ENCODE peak calls at places on chromosomes 12 and 14, in five cellular contexts. E is neuronal stem cell, B is H9, X is H1, G is trophoblast cell. F is an unnamed sample.

GRCh38 chr14:95515523-95516517 is 630 bp downstream of the SYNE3 start:
- DNase-seq in G (peak; percentile 72), X (no peak), B (peak; percentile 61), E (peak; percentile 44), F (peak; percentile 79)

GRCh38 chr14:22671622-22672021 is 27.5 kb upstream of the OR6J1 start:
- DNase-seq in G (no peak), B (no peak), E (no peak), X (no peak), F (peak; percentile 27)

GRCh38 chr12:93857917-93858513 is 180.8 kb downstream of the CRADD start:
- DNase-seq in X (no peak), G (no peak), E (no peak), B (no peak), F (no peak)

GRCh38 chr12:90234455-90234854 is 525.8 kb upstream of the ATP2B1 start:
- DNase-seq in B (no peak), G (peak; percentile 77), E (no peak), X (no peak), F (peak; percentile 12)

GRCh38 chr12:126668961-126669360 is 1598.0 kb upstream of the TMEM132C start:
- DNase-seq in G (no peak), B (no peak), E (no peak), X (no peak), F (no peak)

GRCh38 chr14:52351191-52351560 is 37.1 kb downstream of the PTGER2 start:
- DNase-seq in G (no peak), B (no peak), E (no peak), X (no peak), F (peak; percentile 73)

GRCh38 chr12:4743046-4743445 is 22.8 kb downstream of the GALNT8 start:
- DNase-seq in X (no peak), E (no peak), G (no peak), B (no peak), F (no peak)

GRCh38 chr12:57836442-57837375 is 9.8 kb downstream of the CTDSP2 start:
- DNase-seq in X (no peak), E (no peak), B (peak; percentile 82), G (no peak), F (peak; percentile 80)

GRCh38 chr14:91745329-91745728 is 13.4 kb upstream of the CATSPERB start:
- DNase-seq in G (no peak), B (no peak), X (no peak), E (no peak), F (no peak)

GRCh38 chr12:63525831-63526230 is 142.5 kb downstream of the DPY19L2 start:
- DNase-seq in X (no peak), G (no peak), E (no peak), B (no peak), F (no peak)

GRCh38 chr12:4526923-4527546 is 11.7 kb upstream of the RAD51AP1 start:
- DNase-seq in X (no peak), E (no peak), G (peak; percentile 49), B (no peak), F (peak; percentile 38)

GRCh38 chr12:16524378-16524777 is 81.6 kb downstream of the LMO3 start:
- DNase-seq in G (peak; percentile 35), X (no peak), E (no peak), B (no peak), F (no peak)

GRCh38 chr14:66972469-66972868 is 216.8 kb upstream of the GARIN2 start:
- DNase-seq in G (no peak), B (no peak), X (no peak), E (no peak), F (no peak)

GRCh38 chr14:57259672-57260071 is 9.0 kb downstream of the EXOC5 start:
- DNase-seq in X (no peak), G (no peak), B (no peak), E (no peak), F (no peak)

GRCh38 chr14:28983279-28983678 is 216.7 kb downstream of the FOXG1 start:
- DNase-seq in E (no peak), G (no peak), B (no peak), X (no peak), F (no peak)

GRCh38 chr12:99259040-99259934 is 388.3 kb upstream of the GARIN6 start:
- DNase-seq in E (no peak), X (no peak), B (no peak), G (peak; percentile 56), F (peak; percentile 12)

DNA sequence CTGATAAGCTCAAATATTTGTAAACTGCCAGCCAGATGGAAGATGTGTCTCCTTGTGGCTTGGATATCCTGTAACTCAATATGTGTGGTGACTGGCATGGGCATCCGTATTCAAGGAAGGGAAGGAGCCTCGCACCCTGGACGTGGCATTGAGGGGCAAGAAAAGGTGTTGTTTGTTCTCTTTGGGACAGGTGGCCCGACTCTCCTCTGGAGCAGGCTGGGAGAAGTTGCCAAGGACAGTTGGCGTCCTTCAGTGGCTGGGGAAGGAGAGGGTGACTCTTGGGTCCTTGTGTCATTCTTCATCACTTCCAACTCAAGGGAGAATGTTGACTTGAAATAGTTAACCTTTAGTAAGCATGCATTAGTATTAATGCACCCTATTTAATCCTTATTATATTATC is 39.6 kb downstream of the CACNA1C start:
- DNase-seq in G (no peak), X (no peak), B (no peak), E (no peak), F (no peak)
- H2BK12ac ChIP-seq in G (no peak overlapping the region), X (no peak overlapping the region), B (no peak overlapping the region), E (no peak overlapping the region), F (no peak overlapping the region)

GRCh38 chr12:19750116-19750644 is 310.9 kb downstream of the AEBP2 start:
- DNase-seq in X (no peak), B (no peak), G (peak; percentile 47), E (no peak), F (peak; percentile 62)
- H3K18ac ChIP-seq in X (no peak overlapping the region), B (no peak overlapping the region), G (no peak overlapping the region), E (no peak overlapping the region), F (no peak overlapping the region)

DNA sequence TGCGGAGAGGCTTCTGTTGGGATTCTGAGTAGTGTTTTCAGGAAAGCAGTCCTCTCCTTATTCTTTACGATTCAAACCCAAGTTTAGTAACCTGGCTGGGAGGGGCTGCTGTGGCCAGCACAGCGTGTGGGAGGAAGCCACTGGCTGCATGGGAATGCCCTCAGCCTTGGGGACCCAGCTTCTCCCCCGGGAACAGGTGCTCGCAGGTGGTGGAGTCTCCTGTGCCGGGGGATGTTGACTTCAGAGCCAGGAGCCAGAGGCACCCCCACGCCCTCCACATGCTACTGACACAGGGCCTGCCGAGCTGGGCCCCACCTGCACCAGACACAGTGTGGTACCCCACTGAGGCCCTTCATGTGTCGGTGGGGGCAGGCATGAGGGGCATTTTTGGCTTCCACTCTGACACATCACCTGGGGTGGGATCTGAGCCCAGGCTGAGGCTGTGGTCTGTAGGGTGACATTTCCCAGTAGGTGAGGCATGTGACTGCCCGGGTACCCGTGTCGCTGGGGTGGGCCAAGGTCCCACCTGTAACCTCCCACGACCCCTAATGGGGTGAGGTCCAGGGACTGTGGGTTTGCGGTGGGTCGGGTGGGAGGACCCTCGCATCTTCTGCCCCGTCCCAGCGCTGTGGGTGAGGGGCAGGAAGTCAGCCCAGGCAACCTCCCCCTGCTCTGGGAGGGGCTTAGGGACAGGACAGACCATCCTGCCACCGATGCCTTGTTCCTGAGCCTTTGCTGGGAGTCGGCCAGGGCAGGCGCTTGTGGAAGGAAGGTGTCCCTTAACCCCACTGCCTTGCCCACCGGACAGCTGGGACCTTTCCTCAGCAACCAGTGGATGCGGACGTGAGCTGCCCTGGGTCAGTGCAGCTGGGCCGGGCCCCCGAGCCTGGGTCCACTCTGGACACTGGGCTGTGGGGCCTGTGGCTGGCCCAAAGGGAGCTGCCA is 26.5 kb downstream of the MTA1 start:
- DNase-seq in X (no peak), E (no peak), G (no peak), B (no peak), F (no peak)
- H2BK12ac ChIP-seq in X (no peak overlapping the region), E (no peak overlapping the region), G (no peak overlapping the region), B (no peak overlapping the region), F (no peak overlapping the region)

DNA sequence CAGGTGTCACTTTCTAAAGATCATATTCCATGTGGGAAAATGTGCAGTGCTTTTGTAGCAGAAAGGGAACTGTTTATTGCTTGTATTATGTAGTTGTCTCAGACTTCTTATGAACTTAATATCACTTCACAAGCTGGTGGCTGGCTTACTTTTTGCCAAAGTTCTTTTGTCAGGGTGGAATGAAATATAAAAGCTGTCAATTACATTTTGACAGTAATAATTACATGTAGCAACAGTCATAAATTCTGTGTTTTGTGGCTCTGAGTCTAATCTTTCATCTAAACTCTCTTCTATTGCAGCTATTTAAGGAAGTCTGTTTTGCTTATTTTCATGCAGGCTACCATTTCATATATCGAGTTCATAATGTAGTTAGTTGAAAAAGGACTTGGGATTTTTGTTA is 106.6 kb downstream of the OTOGL start:
- DNase-seq in E (no peak), B (no peak), X (no peak), G (no peak), F (no peak)
- H3K18ac ChIP-seq in E (no peak overlapping the region), B (no peak overlapping the region), X (no peak overlapping the region), G (no peak overlapping the region), F (no peak overlapping the region)

GRCh38 chr12:2137707-2138106 is 84.9 kb downstream of the CACNA1C start:
- DNase-seq in E (no peak), X (no peak), G (no peak), B (no peak), F (no peak)
- H2BK12ac ChIP-seq in E (no peak overlapping the region), X (no peak overlapping the region), G (no peak overlapping the region), B (no peak overlapping the region), F (no peak overlapping the region)

DNA sequence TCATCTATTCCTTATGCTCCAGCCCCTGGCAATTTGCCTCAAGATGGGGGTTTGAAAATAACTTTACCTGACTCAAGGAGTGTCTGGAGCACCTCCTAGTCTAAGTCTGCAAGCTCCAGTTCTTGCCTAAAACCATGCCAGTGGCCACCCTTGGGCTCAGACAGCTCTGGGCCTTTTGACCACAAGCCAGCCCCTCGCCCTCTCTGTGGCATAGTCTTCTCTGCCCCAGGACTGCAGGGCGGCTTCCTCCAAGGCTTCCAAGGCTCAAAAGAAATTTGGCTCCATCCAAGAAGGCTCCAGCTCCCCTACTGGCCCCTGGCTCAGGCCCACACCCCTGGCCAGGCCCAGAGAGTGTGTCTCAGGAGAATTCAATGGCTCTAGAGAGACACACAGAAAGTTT is 14.8 kb downstream of the ACVRL1 start:
- DNase-seq in B (no peak), E (no peak), G (no peak), X (no peak), F (no peak)
- H3K18ac ChIP-seq in B (no peak overlapping the region), E (no peak overlapping the region), G (no peak overlapping the region), X (no peak overlapping the region), F (peak overlapping the region; percentile 46)

GRCh38 chr14:20382526-20382925 is 30.8 kb downstream of the TEP1 start:
- DNase-seq in B (no peak), X (no peak), G (no peak), E (no peak), F (no peak)
- H2BK12ac ChIP-seq in B (no peak overlapping the region), X (no peak overlapping the region), G (no peak overlapping the region), E (no peak overlapping the region), F (no peak overlapping the region)

GRCh38 chr12:108693781-108694180 is 37.5 kb downstream of the CORO1C start:
- DNase-seq in X (no peak), B (no peak), G (no peak), E (no peak), F (no peak)

GRCh38 chr12:108691154-108691994 is 39.9 kb downstream of the CORO1C start:
- DNase-seq in G (peak; percentile 97), X (peak; percentile 82), B (peak; percentile 97), E (peak; percentile 76), F (peak; percentile 100)

GRCh38 chr12:108691995-108692808 is 39.1 kb downstream of the CORO1C start:
- DNase-seq in E (no peak), G (peak; percentile 27), X (no peak), B (no peak), F (peak; percentile 81)

GRCh38 chr12:108694812-108695278 is 36.5 kb downstream of the CORO1C start:
- DNase-seq in B (no peak), X (no peak), E (no peak), G (no peak), F (no peak)

GRCh38 chr12:108693186-108693585 is 38.1 kb downstream of the CORO1C start:
- DNase-seq in E (no peak), G (no peak), X (no peak), B (no peak), F (no peak)
- H3K18ac ChIP-seq in E (no peak overlapping the region), G (no peak overlapping the region), X (no peak overlapping the region), B (no peak overlapping the region), F (no peak overlapping the region)